ENCODE peak calls at places on chromosomes 4 and X, in four cellular contexts. O, X, J and Q are unnamed samples.

GRCh38 chrX:22577181-22577580 is 304.5 kb downstream of the CBLL2 start:
- DNase-seq in O (no peak), X (no peak), J (no peak), Q (no peak)

GRCh38 chr4:17385403-17385802 is 126.5 kb downstream of the QDPR start:
- DNase-seq in O (peak; percentile 3), X (no peak), J (peak; percentile 24), Q (no peak)

GRCh38 chrX:3326721-3327120 is 19.7 kb downstream of the MXRA5 start:
- DNase-seq in O (no peak), X (no peak), J (no peak), Q (no peak)

GRCh38 chr4:77193511-77194236 is 36.7 kb downstream of the CCNG2 start:
- DNase-seq in O (peak; percentile 54), X (no peak), J (peak; percentile 69), Q (no peak)

GRCh38 chrX:115173181-115173580 is 16.0 kb upstream of the RBMXL3 start:
- DNase-seq in O (no peak), X (no peak), J (no peak), Q (no peak)

GRCh38 chr4:118265312-118266144 is 87.3 kb downstream of the PRSS12 start:
- DNase-seq in O (no peak), X (peak; percentile 7), J (no peak), Q (no peak)

GRCh38 chr4:54228563-54229501 is at the start of gene PDGFRA:
- DNase-seq in O (no peak), X (no peak), J (no peak), Q (no peak)

GRCh38 chrX:3820170-3820569 is 106.7 kb upstream of the PRKX start:
- DNase-seq in O (no peak), X (no peak), J (no peak), Q (no peak)

GRCh38 chr4:40564815-40565505 is 64.7 kb downstream of the RBM47 start:
- DNase-seq in O (no peak), X (no peak), J (no peak), Q (no peak)

GRCh38 chrX:16566571-16566970 is 83.4 kb upstream of the S100G start:
- DNase-seq in O (no peak), X (no peak), J (no peak), Q (no peak)

GRCh38 chrX:101550362-101550761 is at the start of gene ARMCX1:
- DNase-seq in O (peak; percentile 14), X (no peak), J (no peak), Q (no peak)

GRCh38 chr4:85968945-85969830 is 390.7 kb downstream of the MAPK10 start:
- DNase-seq in O (peak; percentile 33), X (peak; percentile 33), J (no peak), Q (peak; percentile 49)

GRCh38 chr4:122117743-122118142 is 34.4 kb upstream of the BLTP1 start:
- DNase-seq in O (peak; percentile 39), X (no peak), J (no peak), Q (no peak)

GRCh38 chrX:72714471-72714916 is 388 bp upstream of the PHKA1 start:
- DNase-seq in O (peak; percentile 21), X (peak; percentile 12), J (no peak), Q (peak; percentile 42)

GRCh38 chr4:161317000-161317399 is 846.8 kb downstream of the FSTL5 start:
- DNase-seq in O (no peak), X (no peak), J (no peak), Q (no peak)

GRCh38 chrX:154486396-154487207 is at the start of gene UBL4A:
- DNase-seq in O (peak; percentile 77), X (no peak), J (no peak), Q (peak; percentile 53)

GRCh38 chrX:153554519-153555167 is 37.2 kb downstream of the ATP2B3 start:
- DNase-seq in O (peak; percentile 75), X (peak; percentile 27), J (no peak), Q (peak; percentile 81)

GRCh38 chr4:24923550-24923949 is 10.7 kb upstream of the CCDC149 start:
- DNase-seq in O (no peak), X (no peak), J (no peak), Q (no peak)

GRCh38 chrX:103386332-103386731 is 10.0 kb downstream of the BEX3 start:
- DNase-seq in O (no peak), X (no peak), J (no peak), Q (no peak)

GRCh38 chr4:168693750-168694470 is 197.1 kb downstream of the PALLD start:
- DNase-seq in O (no peak), X (no peak), J (no peak), Q (no peak)

GRCh38 chr4:188053302-188053701 is 56.1 kb downstream of the TRIML2 start:
- DNase-seq in O (no peak), X (no peak), J (no peak), Q (no peak)

GRCh38 chr4:10050171-10051120 is 29.1 kb upstream of the SLC2A9 start:
- DNase-seq in O (no peak), X (no peak), J (no peak), Q (no peak)

GRCh38 chr4:96429657-96430056 is 589.8 kb downstream of the PDHA2 start:
- DNase-seq in O (no peak), X (no peak), J (no peak), Q (no peak)

GRCh38 chr4:11042760-11043159 is 358.2 kb upstream of the CLNK start:
- DNase-seq in O (no peak), X (no peak), J (peak; percentile 16), Q (no peak)

GRCh38 chr4:69095301-69095731 is 958 bp upstream of the UGT2B7 start:
- DNase-seq in O (no peak), X (peak; percentile 89), J (no peak), Q (no peak)

GRCh38 chr4:176794651-176795050 is 1.9 kb upstream of the VEGFC start:
- DNase-seq in O (no peak), X (no peak), J (no peak), Q (no peak)

GRCh38 chrX:13764765-13765164 is 30.2 kb downstream of the OFD1 start:
- DNase-seq in O (peak; percentile 10), X (peak; percentile 1), J (no peak), Q (peak; percentile 45)

GRCh38 chr4:186724861-186725419 is 1.3 kb upstream of the FAT1 start:
- DNase-seq in O (peak; percentile 12), X (no peak), J (no peak), Q (no peak)

GRCh38 chr4:72205831-72206230 is 174.0 kb downstream of the NPFFR2 start:
- DNase-seq in O (no peak), X (no peak), J (no peak), Q (no peak)

GRCh38 chrX:142616636-142617035 is 409.1 kb upstream of the SPANXN4 start:
- DNase-seq in O (no peak), X (no peak), J (no peak), Q (no peak)

GRCh38 chr4:123351713-123352112 is 44.9 kb upstream of the SPRY1 start:
- DNase-seq in O (no peak), X (no peak), J (no peak), Q (no peak)

GRCh38 chrX:120310861-120311631 is at the start of gene TMEM255A:
- DNase-seq in O (no peak), X (no peak), J (no peak), Q (peak; percentile 60)

GRCh38 chrX:72306085-72306801 is 529 bp upstream of the CITED1 start:
- DNase-seq in O (peak; percentile 23), X (no peak), J (no peak), Q (peak; percentile 46)

GRCh38 chrX:145751943-145752342 is 65.7 kb upstream of the SLITRK2 start:
- DNase-seq in O (no peak), X (no peak), J (no peak), Q (no peak)

GRCh38 chr4:170775851-170776250 is 686.1 kb upstream of the AADAT start:
- DNase-seq in O (no peak), X (no peak), J (no peak), Q (no peak)

GRCh38 chr4:177147668-177148067 is 162.0 kb upstream of the NEIL3 start:
- DNase-seq in O (no peak), X (no peak), J (no peak), Q (no peak)

GRCh38 chr4:112190684-112191083 is 40.9 kb upstream of the AP1AR start:
- DNase-seq in O (no peak), X (no peak), J (no peak), Q (no peak)

GRCh38 chr4:101218894-101219293 is 128.4 kb downstream of the PPP3CA start:
- DNase-seq in O (no peak), X (no peak), J (no peak), Q (no peak)

GRCh38 chr4:145931403-145931802 is 7.2 kb downstream of the ZNF827 start:
- DNase-seq in O (no peak), X (no peak), J (no peak), Q (no peak)

GRCh38 chrX:43676960-43677582 is 21.0 kb downstream of the MAOA start:
- DNase-seq in O (no peak), X (peak; percentile 77), J (no peak), Q (peak; percentile 17)
- TF ChIP-seq TARDBP in O (no peak), X (no peak), J (no peak), Q (no peak)

DNA sequence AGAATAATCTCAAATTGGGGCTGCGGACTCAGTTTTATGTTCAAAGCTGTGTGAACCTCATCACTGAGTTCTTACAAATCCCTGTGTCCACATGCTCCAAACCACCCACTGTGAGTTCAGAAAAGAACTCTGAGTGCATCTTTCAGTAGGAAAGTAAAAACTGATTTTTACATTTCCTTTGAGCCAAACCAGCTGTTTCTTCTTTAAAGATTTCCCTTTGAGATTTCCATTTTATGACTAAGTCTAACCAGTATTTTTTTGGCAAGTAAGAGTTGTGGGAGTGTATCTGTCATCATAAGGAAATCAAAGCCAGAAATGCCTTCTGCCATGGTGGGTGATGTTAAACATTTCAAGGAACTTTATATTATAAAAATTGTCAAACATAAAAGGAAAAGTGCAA is 100.0 kb downstream of the TET2 start:
- DNase-seq in O (no peak), X (no peak), J (no peak), Q (no peak)
- TF ChIP-seq FOXM1 in O (no peak), X (no peak), J (no peak), Q (no peak)

GRCh38 chrX:24371391-24371972 is 11.0 kb downstream of the SUPT20HL1 start:
- DNase-seq in O (peak; percentile 64), X (peak; percentile 35), J (peak; percentile 8), Q (peak; percentile 75)
- TF ChIP-seq TARDBP in O (no peak), X (no peak), J (no peak), Q (no peak)

GRCh38 chrX:43573441-43574015 is 82.6 kb upstream of the MAOA start:
- DNase-seq in O (no peak), X (no peak), J (no peak), Q (no peak)
- TF ChIP-seq FOXM1 in O (no peak), X (no peak), J (no peak), Q (no peak)

DNA sequence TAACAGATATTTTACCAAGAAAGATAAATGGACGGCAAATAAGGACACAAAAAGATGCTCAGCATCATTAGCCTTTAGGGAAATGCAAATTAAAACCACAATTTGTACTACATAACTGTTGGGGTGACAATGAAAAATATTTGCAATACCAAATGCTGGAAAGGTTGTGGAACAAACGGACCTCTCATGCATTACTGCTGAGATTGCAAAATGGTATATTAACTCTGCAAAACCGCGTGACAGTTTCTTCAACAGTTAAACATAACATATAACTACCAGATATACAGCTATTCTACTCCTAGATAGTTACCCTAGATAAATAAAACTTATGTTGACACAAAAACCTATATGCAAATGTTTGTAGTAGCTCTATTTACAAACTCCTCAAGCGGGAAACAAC is 6.3 kb upstream of the OTC start:
- DNase-seq in O (no peak), X (no peak), J (no peak), Q (no peak)
- TF ChIP-seq TARDBP in O (no peak), X (no peak), J (no peak), Q (no peak)